ENCODE peak calls at places on chromosomes 2 and 18, in six cellular contexts. L is stomach, W is adrenal gland, B is spleen, N is SK-N-SH, T is heart left ventricle. O is an unnamed sample. For H3K4me1, the result is how much of the 10 kb centered on the place peaks cover.

GRCh38 chr2:100982431-100982861 is 19.6 kb upstream of the RPL31 start:
- DNase-seq in W (no peak), L (no peak), N (no peak), B (no peak), T (no peak), O (no peak)

GRCh38 chr2:158104903-158105302 is 3.2 kb downstream of the UPP2 start:
- DNase-seq in T (no peak), N (no peak), W (no peak), L (no peak), B (no peak), O (no peak)

GRCh38 chr2:236309669-236310029 is 45.4 kb upstream of the ASB18 start:
- DNase-seq in B (no peak), W (no peak), L (no peak), T (no peak), N (peak), O (no peak)

GRCh38 chr2:219296142-219296541 is 13.1 kb downstream of the PTPRN start:
- DNase-seq in L (no peak), W (no peak), B (peak), T (no peak), N (no peak), O (no peak)

GRCh38 chr2:177147093-177147694 is 65.4 kb upstream of the HNRNPA3 start:
- DNase-seq in B (no peak), W (no peak), N (peak), L (no peak), T (no peak), O (no peak)

GRCh38 chr18:48992791-48993555 is 42.2 kb upstream of the SMAD7 start:
- DNase-seq in T (no peak), B (peak), N (no peak), L (no peak), W (peak), O (no peak)

GRCh38 chr2:2709091-2709770 is 378.2 kb upstream of the MYT1L start:
- DNase-seq in B (no peak), N (no peak), T (no peak), L (no peak), W (no peak), O (no peak)

GRCh38 chr2:28370355-28370754 is 22.3 kb upstream of the FOSL2 start:
- DNase-seq in B (no peak), T (no peak), L (no peak), W (no peak), N (no peak), O (peak)

GRCh38 chr2:30688956-30689401 is 118.3 kb downstream of the CAPN13 start:
- DNase-seq in B (no peak), T (peak), N (peak), L (no peak), W (no peak), O (no peak)

GRCh38 chr2:161233858-161234431 is 73.7 kb downstream of the TANK start:
- DNase-seq in L (no peak), N (no peak), W (no peak), B (no peak), T (no peak), O (no peak)

GRCh38 chr2:208320686-208321085 is 54.6 kb downstream of the PIKFYVE start:
- DNase-seq in N (no peak), T (peak), L (no peak), W (peak), B (peak), O (peak)

GRCh38 chr2:189466046-189466445 is 24.8 kb downstream of the WDR75 start:
- DNase-seq in T (no peak), L (no peak), N (no peak), W (no peak), B (no peak), O (no peak)

GRCh38 chr2:138245309-138245708 is 256.3 kb upstream of the SPOPL start:
- DNase-seq in L (no peak), B (no peak), N (no peak), W (no peak), T (no peak), O (no peak)

GRCh38 chr2:11234309-11234708 is 79.0 kb downstream of the SLC66A3 start:
- DNase-seq in T (no peak), B (no peak), W (no peak), N (peak), L (no peak), O (no peak)

GRCh38 chr2:110948027-110948687 is 172.6 kb upstream of the BCL2L11 start:
- DNase-seq in B (no peak), W (no peak), L (no peak), T (no peak), N (peak), O (no peak)

GRCh38 chr2:131104487-131105155 is 515 bp upstream of the PLEKHB2 start:
- DNase-seq in T (peak), B (peak), L (peak), W (peak), N (peak), O (peak)

GRCh38 chr18:10006261-10006903 is 92.6 kb downstream of the VAPA start:
- DNase-seq in N (peak), T (no peak), W (peak), B (no peak), L (no peak), O (no peak)

GRCh38 chr2:174877796-174878195 is 113.5 kb upstream of the CHRNA1 start:
- DNase-seq in W (no peak), B (no peak), N (peak), L (no peak), T (no peak), O (no peak)

GRCh38 chr18:419542-420175 is 80.8 kb downstream of the COLEC12 start:
- DNase-seq in N (no peak), B (no peak), W (no peak), L (no peak), T (no peak), O (no peak)

GRCh38 chr2:146893500-146894041 is 951.3 kb upstream of the ACVR2A start:
- DNase-seq in B (no peak), L (no peak), T (peak), W (peak), N (no peak), O (no peak)

GRCh38 chr2:127633556-127634065 is 12.3 kb upstream of the GPR17 start:
- DNase-seq in N (no peak), T (no peak), B (peak), W (no peak), L (no peak), O (peak)
- H3K4me1 ChIP-seq in N (under half), T (under half), B (half or more), W (under half), L (half or more), O (under half)

DNA sequence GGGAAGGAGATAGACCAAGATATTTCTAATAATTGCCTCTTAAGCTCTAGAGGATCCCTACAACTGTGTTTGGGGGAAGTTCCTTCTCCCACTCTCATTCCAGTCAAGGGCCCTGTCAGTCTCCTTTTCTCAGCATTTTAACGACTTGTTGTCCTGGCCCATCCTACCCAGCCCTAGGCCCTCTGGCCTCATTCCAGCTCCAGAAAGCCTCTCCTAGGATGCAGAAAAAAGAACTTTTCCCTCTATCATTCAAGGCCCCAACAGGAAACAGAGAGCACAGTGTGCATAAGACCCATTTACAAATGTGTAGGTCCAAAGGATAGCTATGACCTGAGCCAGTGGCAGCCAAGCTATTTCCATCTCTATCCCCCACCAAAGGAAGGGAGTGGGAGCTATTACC is 14.0 kb downstream of the PKDCC start:
- DNase-seq in N (no peak), W (no peak), T (no peak), L (no peak), B (no peak), O (no peak)
- H3K4me1 ChIP-seq in N (under half), W (under half), T (under half), L (half or more), B (under half), O (under half)

GRCh38 chr18:33184918-33185317 is 255.6 kb downstream of the CCDC178 start:
- DNase-seq in W (no peak), N (no peak), T (no peak), B (no peak), L (no peak), O (no peak)
- H3K4me1 ChIP-seq in W (under half), N (under half), T (under half), B (under half), L (under half), O (under half)

GRCh38 chr2:84964406-84965191 is 6.4 kb upstream of the KCMF1 start:
- DNase-seq in W (peak), L (no peak), N (no peak), B (no peak), T (no peak), O (no peak)
- H3K4me1 ChIP-seq in W (under half), L (half or more), N (under half), B (half or more), T (under half), O (under half)

GRCh38 chr18:76452357-76452756 is 42.7 kb downstream of the ZNF516 start:
- DNase-seq in T (no peak), N (no peak), W (no peak), L (no peak), B (no peak), O (no peak)

GRCh38 chr18:76451475-76452331 is 43.3 kb downstream of the ZNF516 start:
- DNase-seq in N (no peak), W (no peak), B (peak), L (no peak), T (no peak), O (no peak)

GRCh38 chr18:76449110-76449453 is 46.0 kb downstream of the ZNF516 start:
- DNase-seq in L (no peak), T (no peak), B (peak), W (no peak), N (no peak), O (no peak)

GRCh38 chr18:76450452-76450851 is 44.6 kb downstream of the ZNF516 start:
- DNase-seq in T (no peak), L (no peak), B (no peak), N (no peak), W (no peak), O (no peak)

GRCh38 chr18:76450912-76451421 is 44.1 kb downstream of the ZNF516 start:
- DNase-seq in W (peak), B (peak), N (peak), L (no peak), T (peak), O (peak)
- H3K4me1 ChIP-seq in W (half or more), B (half or more), N (under half), L (half or more), T (under half), O (half or more)

DNA sequence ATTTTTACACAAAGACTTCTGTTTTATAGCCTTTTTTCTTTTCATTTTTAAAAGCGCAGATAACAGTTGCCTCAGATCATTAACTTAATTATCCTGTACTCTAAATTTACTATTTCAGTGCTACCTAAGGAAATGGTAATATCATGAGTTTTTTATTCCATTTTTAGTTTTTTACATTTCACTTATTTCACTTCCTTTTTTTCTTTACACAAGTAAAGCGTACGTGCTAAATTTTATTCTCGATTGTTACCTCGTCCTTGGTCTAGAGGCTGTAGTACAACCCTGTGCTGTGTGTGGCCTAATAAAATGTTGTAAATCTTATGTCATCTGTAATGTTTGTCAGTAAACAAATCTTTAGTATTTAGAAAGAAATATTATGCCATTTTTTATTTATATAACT is 49.2 kb downstream of the CRIM1 start:
- DNase-seq in B (no peak), T (no peak), N (no peak), W (no peak), L (no peak), O (no peak)
- H3K4me1 ChIP-seq in B (half or more), T (under half), N (half or more), W (under half), L (under half), O (half or more)

O was measured in psoas muscle.